ENCODE peak calls at places on chromosomes 4 and X, in seven cellular contexts. V, N, R, G, U, K and D are unnamed samples.

GRCh38 chr4:147453561-147454141 is 27.2 kb upstream of the EDNRA start:
- DNase-seq in K (no peak), R (no peak), G (no peak), U (no peak), N (no peak), V (no peak), D (no peak)

GRCh38 chrX:48934581-48935331 is 15.9 kb upstream of the PIM2 start:
- DNase-seq in N (no peak), R (no peak), V (no peak), G (no peak), U (no peak), K (no peak), D (no peak)

GRCh38 chrX:105645667-105646354 is 176.5 kb upstream of the NRK start:
- DNase-seq in N (no peak), K (no peak), U (no peak), V (no peak), G (no peak), R (no peak), D (no peak)

GRCh38 chrX:40278340-40279090 is 180.8 kb upstream of the BCOR start:
- DNase-seq in V (no peak), R (no peak), U (no peak), K (no peak), G (no peak), N (peak), D (no peak)

GRCh38 chr4:85700362-85700761 is 225.4 kb downstream of the ARHGAP24 start:
- DNase-seq in G (no peak), N (no peak), K (no peak), U (no peak), V (no peak), R (no peak), D (no peak)

GRCh38 chrX:120697053-120697452 is 67.2 kb upstream of the C1GALT1C1 start:
- DNase-seq in V (no peak), N (peak), R (no peak), K (no peak), G (no peak), U (no peak), D (no peak)

GRCh38 chr4:153679476-153679875 is 4.6 kb upstream of the TLR2 start:
- DNase-seq in G (no peak), V (no peak), N (no peak), R (no peak), K (no peak), U (no peak), D (peak)

GRCh38 chrX:16578218-16578617 is 71.7 kb upstream of the S100G start:
- DNase-seq in U (no peak), G (no peak), R (no peak), V (no peak), K (no peak), N (no peak), D (no peak)

GRCh38 chr4:80036949-80037348 is 36.1 kb downstream of the ANTXR2 start:
- DNase-seq in U (no peak), G (no peak), R (no peak), K (no peak), V (no peak), N (peak), D (no peak)

GRCh38 chr4:41282362-41282761 is 25.6 kb downstream of the UCHL1 start:
- DNase-seq in G (no peak), K (no peak), N (no peak), R (no peak), U (no peak), V (no peak), D (no peak)

GRCh38 chr4:56681158-56681848 is at the start of gene HOPX:
- DNase-seq in N (no peak), G (peak), K (peak), V (no peak), R (no peak), U (no peak), D (no peak)

GRCh38 chr4:10535900-10536299 is 78.7 kb upstream of the ZNF518B start:
- DNase-seq in K (no peak), U (no peak), V (no peak), R (no peak), G (no peak), N (no peak), D (no peak)

GRCh38 chr4:102356562-102357202 is 11.4 kb upstream of the SLC39A8 start:
- DNase-seq in R (no peak), G (no peak), U (no peak), K (no peak), N (no peak), V (no peak), D (no peak)

GRCh38 chrX:12548746-12549145 is 242.5 kb upstream of the PRPS2 start:
- DNase-seq in U (no peak), N (peak), K (no peak), R (no peak), V (no peak), G (no peak), D (no peak)

GRCh38 chr4:153643406-153644016 is 40.6 kb upstream of the TLR2 start:
- DNase-seq in R (no peak), V (no peak), G (no peak), U (no peak), K (no peak), N (no peak), D (no peak)

GRCh38 chrX:72358313-72358712 is 52.6 kb upstream of the CITED1 start:
- DNase-seq in G (no peak), R (no peak), N (no peak), V (no peak), U (no peak), K (no peak), D (no peak)

GRCh38 chr4:108171541-108172230 is 3.0 kb upstream of the LEF1 start:
- DNase-seq in U (no peak), K (no peak), R (peak), G (peak), V (no peak), N (peak), D (no peak)

GRCh38 chrX:145190801-145191389 is 56.4 kb upstream of the SPANXN1 start:
- DNase-seq in U (no peak), K (no peak), N (no peak), R (no peak), G (no peak), V (no peak), D (no peak)

GRCh38 chr4:182113774-182114173 is 129.4 kb upstream of the TENM3 start:
- DNase-seq in V (no peak), K (no peak), R (no peak), U (no peak), N (no peak), G (no peak), D (no peak)

GRCh38 chr4:27084685-27085356 is 224.2 kb downstream of the STIM2 start:
- DNase-seq in N (no peak), R (no peak), U (peak), G (peak), V (no peak), K (peak), D (no peak)

GRCh38 chrX:130702867-130703707 is 199.9 kb downstream of the ENOX2 start:
- DNase-seq in K (no peak), R (no peak), U (no peak), G (no peak), V (no peak), N (no peak), D (no peak)

GRCh38 chr4:21097026-21097425 is 396.8 kb downstream of the PACRGL start:
- DNase-seq in N (no peak), G (no peak), R (no peak), K (no peak), U (no peak), V (no peak), D (no peak)

GRCh38 chr4:3661989-3662388 is 104.2 kb upstream of the ADRA2C start:
- DNase-seq in K (no peak), R (peak), V (no peak), G (peak), U (no peak), N (no peak), D (no peak)

GRCh38 chrX:2928127-2928582 is 984 bp downstream of the ARSD start:
- DNase-seq in R (peak), G (peak), V (peak), U (peak), N (no peak), K (peak), D (no peak)

GRCh38 chr4:130336585-130337217 is 1240.7 kb downstream of the C4orf33 start:
- DNase-seq in K (no peak), V (no peak), U (no peak), G (no peak), R (no peak), N (no peak), D (no peak)

GRCh38 chrX:18886005-18886343 is 97.9 kb downstream of the PHKA2 start:
- DNase-seq in V (no peak), U (no peak), N (no peak), G (no peak), K (no peak), R (no peak), D (no peak)

GRCh38 chr4:74369860-74370259 is 4.9 kb downstream of the EREG start:
- DNase-seq in V (no peak), R (no peak), K (no peak), G (no peak), U (no peak), N (no peak), D (no peak)

GRCh38 chr4:126890994-126891393 is 741.8 kb upstream of the INTU start:
- DNase-seq in K (no peak), N (no peak), R (no peak), U (no peak), V (no peak), G (no peak), D (no peak)

GRCh38 chrX:150456466-150456865 is 93.3 kb downstream of the MAMLD1 start:
- DNase-seq in G (no peak), U (no peak), N (no peak), V (no peak), K (no peak), R (no peak), D (no peak)

GRCh38 chr4:182089326-182089725 is 153.9 kb upstream of the TENM3 start:
- DNase-seq in K (no peak), R (no peak), N (no peak), U (no peak), G (no peak), V (no peak), D (no peak)

GRCh38 chr4:125115476-125115875 is 199.3 kb upstream of the FAT4 start:
- DNase-seq in R (no peak), V (no peak), U (no peak), G (no peak), N (no peak), K (no peak), D (no peak)

GRCh38 chr4:32560306-32560705 is 1840.1 kb downstream of the PCDH7 start:
- DNase-seq in N (no peak), U (no peak), V (no peak), R (no peak), K (no peak), G (no peak), D (no peak)

GRCh38 chrX:109774706-109775105 is 41.6 kb upstream of the ACSL4 start:
- DNase-seq in V (no peak), U (no peak), G (no peak), N (no peak), K (no peak), R (no peak), D (no peak)

GRCh38 chr4:42142586-42142985 is 9.9 kb downstream of the BEND4 start:
- DNase-seq in V (no peak), N (no peak), G (no peak), R (no peak), U (no peak), K (no peak), D (no peak)

GRCh38 chrX:3501833-3502535 is 155.5 kb upstream of the MXRA5 start:
- DNase-seq in K (peak), R (no peak), N (no peak), V (no peak), G (no peak), U (no peak), D (no peak)

GRCh38 chrX:72475952-72476668 is 96.5 kb downstream of the HDAC8 start:
- DNase-seq in K (no peak), G (no peak), N (no peak), V (no peak), U (no peak), R (no peak), D (no peak)

GRCh38 chrX:24131476-24131875 is 18.1 kb upstream of the ZFX start:
- DNase-seq in U (no peak), K (no peak), V (no peak), G (no peak), R (no peak), N (no peak), D (no peak)

GRCh38 chrX:76148011-76148665 is 24.7 kb upstream of the PBDC1 start:
- DNase-seq in K (no peak), G (no peak), R (no peak), N (peak), V (no peak), U (peak), D (no peak)

GRCh38 chr4:155678011-155678410 is 11.4 kb downstream of the GUCY1A1 start:
- DNase-seq in U (no peak), K (no peak), R (no peak), V (no peak), G (no peak), N (no peak), D (no peak)

GRCh38 chr4:155676430-155676825 is 9.8 kb downstream of the GUCY1A1 start:
- DNase-seq in G (no peak), R (no peak), N (no peak), K (no peak), V (no peak), U (no peak), D (no peak)

GRCh38 chr4:155673453-155673979 is 6.9 kb downstream of the GUCY1A1 start:
- DNase-seq in G (no peak), V (no peak), U (no peak), N (no peak), K (no peak), R (no peak), D (no peak)

GRCh38 chr4:155674669-155675071 is 8.0 kb downstream of the GUCY1A1 start:
- DNase-seq in R (no peak), V (no peak), U (no peak), G (no peak), N (no peak), K (no peak), D (no peak)

DNA sequence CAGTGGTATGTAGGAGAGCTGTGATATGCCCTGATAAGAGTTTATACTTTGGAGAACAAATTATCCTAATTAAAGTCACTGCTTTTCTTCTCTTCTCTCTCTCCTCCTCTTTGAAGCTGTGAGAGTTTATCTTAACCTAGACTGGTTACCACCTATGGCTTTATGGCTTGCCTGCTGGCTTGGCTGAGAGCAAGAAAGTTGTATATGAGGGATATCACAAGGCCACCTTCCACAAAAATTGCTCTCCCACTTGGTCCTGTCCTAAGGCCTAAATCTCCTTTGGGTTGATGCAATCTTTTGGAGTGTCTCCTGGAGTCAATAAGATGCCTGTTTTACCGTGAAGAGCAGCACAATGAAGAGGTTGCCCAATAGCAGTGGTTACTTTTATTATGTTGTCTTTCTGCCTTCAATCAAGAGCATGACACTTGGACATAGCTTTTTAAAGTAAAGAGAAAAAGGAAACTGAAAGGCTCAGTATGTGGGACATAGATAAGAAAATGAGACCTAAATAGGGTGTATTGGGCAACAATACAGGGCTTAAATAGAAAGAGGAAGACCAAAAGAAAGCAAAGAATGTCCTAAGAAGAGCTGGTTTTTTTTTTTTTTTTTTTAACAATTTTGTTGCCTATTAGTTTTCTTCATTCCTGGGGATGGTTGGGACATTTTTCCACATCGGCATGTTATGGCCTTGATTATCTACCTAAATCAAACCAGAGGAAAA is 9.2 kb downstream of the GUCY1A1 start:
- DNase-seq in V (no peak), U (no peak), K (peak), N (no peak), G (no peak), R (no peak), D (no peak)
- H3K27ac ChIP-seq in V (no peak), U (peak), K (peak), N (no peak), G (peak), R (no peak), D (peak)

DNA sequence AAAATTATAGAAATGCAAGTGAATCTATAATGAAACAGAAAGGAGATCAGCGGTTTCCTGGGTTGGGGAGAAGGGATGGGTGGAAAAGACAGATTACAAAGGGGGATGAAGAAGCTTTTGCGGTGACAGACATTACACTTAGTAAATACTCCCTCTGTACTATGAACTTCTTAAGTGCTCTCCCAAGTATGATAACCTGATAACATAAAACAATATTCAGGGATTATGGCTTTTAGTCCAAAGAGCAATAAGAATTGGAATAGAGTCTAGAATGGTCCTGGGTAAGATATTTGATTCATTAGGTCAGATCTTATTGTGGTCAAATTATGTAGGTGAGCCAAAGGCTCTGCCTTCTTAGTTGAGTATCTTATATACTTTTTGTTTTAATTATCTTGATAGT is 9.2 kb downstream of the LRRC66 start:
- DNase-seq in K (no peak), U (no peak), G (no peak), V (no peak), R (no peak), N (no peak), D (no peak)
- H3K27ac ChIP-seq in K (no peak), U (no peak), G (no peak), V (no peak), R (no peak), N (no peak), D (no peak)

DNA sequence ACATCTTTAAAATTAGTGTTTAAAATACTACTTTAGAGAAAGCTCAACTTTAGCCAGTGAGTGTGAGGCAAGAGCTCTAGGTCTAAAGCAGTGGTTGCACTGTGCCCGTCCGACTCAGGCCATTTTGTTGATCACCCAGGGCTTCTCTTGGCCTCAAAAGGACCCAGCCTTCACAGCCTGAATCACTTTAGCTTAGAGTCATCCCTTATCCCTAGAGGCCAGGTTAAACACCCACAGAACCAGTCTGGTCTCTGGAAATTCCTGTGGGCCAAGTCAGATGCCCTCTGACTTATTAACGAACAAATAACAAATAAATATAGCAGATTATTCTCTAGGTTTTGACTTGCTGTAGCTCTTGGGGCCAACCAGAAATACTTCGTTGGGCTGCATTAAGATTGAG is 102.3 kb downstream of the WWC2 start:
- DNase-seq in K (no peak), R (no peak), U (no peak), G (no peak), N (no peak), V (no peak), D (no peak)
- H3K27ac ChIP-seq in K (no peak), R (no peak), U (no peak), G (no peak), N (no peak), V (no peak), D (no peak)

DNA sequence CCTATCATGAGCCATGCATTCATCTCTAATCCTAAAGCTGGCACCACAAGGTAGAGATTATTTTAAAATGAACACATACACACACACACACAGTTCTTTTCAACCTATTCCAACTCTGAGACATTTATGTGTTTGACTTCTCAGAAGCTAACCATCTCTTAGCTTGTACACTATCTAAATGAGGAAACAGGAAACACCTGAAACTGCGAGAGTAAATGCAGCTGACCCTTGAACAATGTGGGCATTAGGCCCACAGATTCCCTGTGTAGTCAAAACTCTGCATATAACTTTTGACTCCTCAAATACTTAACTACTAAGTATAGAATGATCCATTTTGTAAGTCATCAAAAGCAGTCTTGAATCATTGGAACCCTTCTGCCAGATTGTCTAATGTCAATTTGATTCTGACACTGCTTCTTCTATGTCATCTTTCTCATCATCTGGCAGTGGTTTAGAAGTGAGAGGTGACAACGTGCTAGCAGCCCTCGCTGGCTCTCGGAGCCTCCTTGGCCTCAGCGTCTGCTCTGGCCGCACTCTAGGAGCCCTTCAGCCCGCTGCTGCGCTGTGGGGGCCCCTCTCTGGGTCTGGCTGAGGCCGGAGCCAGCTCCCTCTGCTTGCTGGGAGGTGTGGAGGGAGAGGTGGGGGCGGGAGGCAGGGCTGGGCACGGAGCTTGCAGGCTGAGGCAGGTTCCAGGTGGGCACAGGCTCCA is 21.4 kb upstream of the IL15 start:
- DNase-seq in N (no peak), R (no peak), U (no peak), K (no peak), G (peak), V (no peak), D (no peak)
- H3K27ac ChIP-seq in N (no peak), R (no peak), U (no peak), K (no peak), G (no peak), V (no peak), D (no peak)

GRCh38 chr4:109434793-109435080 is 1.1 kb downstream of the SEC24B start:
- DNase-seq in N (no peak), G (no peak), V (no peak), U (no peak), R (no peak), K (no peak), D (no peak)
- H3K27ac ChIP-seq in N (peak), G (peak), V (peak), U (peak), R (peak), K (peak), D (peak)

GRCh38 chr4:7486101-7486500 is 51.4 kb upstream of the PSAPL1 start:
- DNase-seq in R (peak), G (peak), V (no peak), K (no peak), U (no peak), N (no peak), D (no peak)

GRCh38 chr4:7487998-7488671 is 53.4 kb upstream of the PSAPL1 start:
- DNase-seq in N (no peak), G (peak), V (no peak), R (no peak), U (no peak), K (no peak), D (no peak)

GRCh38 chr4:7491915-7492314 is 57.2 kb upstream of the PSAPL1 start:
- DNase-seq in G (peak), K (no peak), U (no peak), N (no peak), V (no peak), R (peak), D (no peak)

GRCh38 chr4:7485096-7485495 is 50.4 kb upstream of the PSAPL1 start:
- DNase-seq in U (no peak), N (no peak), V (no peak), G (peak), K (no peak), R (peak), D (no peak)

DNA sequence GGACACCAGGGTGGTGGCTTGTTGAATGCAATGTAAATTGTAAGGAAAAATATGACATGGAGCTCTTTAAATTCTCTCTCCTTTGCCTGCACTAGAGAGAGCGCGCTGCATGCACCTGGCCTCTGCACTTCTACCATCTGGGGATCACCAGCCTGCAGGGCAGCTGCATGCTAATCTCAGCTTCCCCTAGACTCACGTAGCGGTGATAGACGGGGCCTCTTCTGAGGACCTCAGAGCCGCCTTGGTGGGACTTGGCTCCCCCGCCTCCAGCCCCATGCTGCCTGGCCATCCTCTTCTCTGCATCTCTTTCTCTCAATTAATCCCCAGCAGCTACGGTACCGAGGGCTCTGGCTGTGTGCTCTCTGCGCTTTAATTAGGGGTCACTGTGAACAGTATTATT is 52.7 kb upstream of the PSAPL1 start:
- DNase-seq in V (no peak), K (no peak), G (no peak), U (no peak), R (no peak), N (no peak), D (no peak)
- H3K27ac ChIP-seq in V (no peak), K (no peak), G (no peak), U (no peak), R (no peak), N (no peak), D (no peak)